ENCODE peak calls at places on chromosomes 16 and 17, in ten cellular contexts. One of them, this sample, is unnamed.

GRCh38 chr17:56359518-56359917 is 206.2 kb downstream of the ANKFN1 start:
- DNase-seq in uterus: no peak
- DNase-seq in IMR-90: no peak
- DNase-seq in cardiac muscle cell: no peak
- DNase-seq in sigmoid colon: no peak
- DNase-seq in thoracic aorta: no peak
- DNase-seq in right cardiac atrium: no peak
- DNase-seq in neural progenitor cell: no peak
- DNase-seq in effector memory CD4-positive, alpha-beta T cell: no peak
- DNase-seq in stomach: no peak
- DNase-seq in this sample: no peak

GRCh38 chr16:64830653-64831052 is 291.2 kb downstream of the CDH11 start:
- DNase-seq in uterus: no peak
- DNase-seq in IMR-90: peak; percentile 87
- DNase-seq in cardiac muscle cell: no peak
- DNase-seq in sigmoid colon: no peak
- DNase-seq in thoracic aorta: no peak
- DNase-seq in right cardiac atrium: no peak
- DNase-seq in neural progenitor cell: no peak
- DNase-seq in effector memory CD4-positive, alpha-beta T cell: no peak
- DNase-seq in stomach: no peak
- DNase-seq in this sample: no peak

GRCh38 chr17:40827746-40828453 is 5.5 kb upstream of the KRT10 start:
- DNase-seq in uterus: no peak
- DNase-seq in IMR-90: no peak
- DNase-seq in cardiac muscle cell: peak; percentile 13
- DNase-seq in sigmoid colon: no peak
- DNase-seq in thoracic aorta: no peak
- DNase-seq in right cardiac atrium: no peak
- DNase-seq in neural progenitor cell: no peak
- DNase-seq in effector memory CD4-positive, alpha-beta T cell: no peak
- DNase-seq in stomach: no peak
- DNase-seq in this sample: no peak

GRCh38 chr16:60636117-60636516 is 1400.1 kb downstream of the CDH8 start:
- DNase-seq in uterus: no peak
- DNase-seq in IMR-90: no peak
- DNase-seq in cardiac muscle cell: no peak
- DNase-seq in sigmoid colon: no peak
- DNase-seq in thoracic aorta: no peak
- DNase-seq in right cardiac atrium: no peak
- DNase-seq in neural progenitor cell: no peak
- DNase-seq in effector memory CD4-positive, alpha-beta T cell: no peak
- DNase-seq in stomach: no peak
- DNase-seq in this sample: no peak

GRCh38 chr17:80005360-80006338 is 30.0 kb downstream of the TBC1D16 start:
- DNase-seq in uterus: peak; percentile 58
- DNase-seq in IMR-90: peak; percentile 31
- DNase-seq in cardiac muscle cell: peak; percentile 64
- DNase-seq in sigmoid colon: no peak
- DNase-seq in thoracic aorta: no peak
- DNase-seq in right cardiac atrium: peak; percentile 73
- DNase-seq in neural progenitor cell: peak; percentile 66
- DNase-seq in effector memory CD4-positive, alpha-beta T cell: peak; percentile 51
- DNase-seq in stomach: peak; percentile 56
- DNase-seq in this sample: peak; percentile 55

GRCh38 chr16:52068447-52069074 is 478.4 kb downstream of the TOX3 start:
- DNase-seq in uterus: no peak
- DNase-seq in IMR-90: peak; percentile 10
- DNase-seq in cardiac muscle cell: peak; percentile 51
- DNase-seq in sigmoid colon: no peak
- DNase-seq in thoracic aorta: no peak
- DNase-seq in right cardiac atrium: no peak
- DNase-seq in neural progenitor cell: peak; percentile 72
- DNase-seq in effector memory CD4-positive, alpha-beta T cell: no peak
- DNase-seq in stomach: peak; percentile 35
- DNase-seq in this sample: no peak

GRCh38 chr17:40062347-40063033 is at the start of gene THRA:
- DNase-seq in uterus: peak; percentile 77
- DNase-seq in IMR-90: peak; percentile 23
- DNase-seq in cardiac muscle cell: peak; percentile 85
- DNase-seq in sigmoid colon: peak; percentile 88
- DNase-seq in thoracic aorta: no peak
- DNase-seq in right cardiac atrium: peak; percentile 92
- DNase-seq in neural progenitor cell: peak; percentile 90
- DNase-seq in effector memory CD4-positive, alpha-beta T cell: peak; percentile 59
- DNase-seq in stomach: peak; percentile 78
- DNase-seq in this sample: peak; percentile 74

GRCh38 chr17:63698381-63698885 is 1.5 kb downstream of the LIMD2 start:
- DNase-seq in uterus: no peak
- DNase-seq in IMR-90: no peak
- DNase-seq in cardiac muscle cell: no peak
- DNase-seq in sigmoid colon: no peak
- DNase-seq in thoracic aorta: no peak
- DNase-seq in right cardiac atrium: peak; percentile 60
- DNase-seq in neural progenitor cell: no peak
- DNase-seq in effector memory CD4-positive, alpha-beta T cell: no peak
- DNase-seq in stomach: peak; percentile 30
- DNase-seq in this sample: peak; percentile 12

GRCh38 chr16:2713523-2713922 is 6.5 kb downstream of the PRSS27 start:
- DNase-seq in uterus: no peak
- DNase-seq in IMR-90: no peak
- DNase-seq in cardiac muscle cell: no peak
- DNase-seq in sigmoid colon: peak; percentile 47
- DNase-seq in thoracic aorta: no peak
- DNase-seq in right cardiac atrium: no peak
- DNase-seq in neural progenitor cell: no peak
- DNase-seq in effector memory CD4-positive, alpha-beta T cell: no peak
- DNase-seq in stomach: no peak
- DNase-seq in this sample: no peak

GRCh38 chr16:69479806-69480205 is 55.4 kb downstream of the CYB5B start:
- DNase-seq in uterus: no peak
- DNase-seq in IMR-90: no peak
- DNase-seq in cardiac muscle cell: no peak
- DNase-seq in sigmoid colon: no peak
- DNase-seq in thoracic aorta: no peak
- DNase-seq in right cardiac atrium: no peak
- DNase-seq in neural progenitor cell: no peak
- DNase-seq in effector memory CD4-positive, alpha-beta T cell: no peak
- DNase-seq in stomach: no peak
- DNase-seq in this sample: no peak

GRCh38 chr17:50133769-50134099 is 3.8 kb upstream of the SAMD14 start:
- DNase-seq in uterus: no peak
- DNase-seq in IMR-90: no peak
- DNase-seq in cardiac muscle cell: no peak
- DNase-seq in sigmoid colon: no peak
- DNase-seq in thoracic aorta: no peak
- DNase-seq in right cardiac atrium: peak; percentile 75
- DNase-seq in neural progenitor cell: no peak
- DNase-seq in effector memory CD4-positive, alpha-beta T cell: no peak
- DNase-seq in stomach: no peak
- DNase-seq in this sample: no peak

GRCh38 chr17:4901648-4902344 is 1.1 kb downstream of the CHRNE start:
- DNase-seq in uterus: no peak
- DNase-seq in IMR-90: no peak
- DNase-seq in cardiac muscle cell: no peak
- DNase-seq in sigmoid colon: no peak
- DNase-seq in thoracic aorta: no peak
- DNase-seq in right cardiac atrium: peak; percentile 85
- DNase-seq in neural progenitor cell: no peak
- DNase-seq in effector memory CD4-positive, alpha-beta T cell: no peak
- DNase-seq in stomach: no peak
- DNase-seq in this sample: no peak

GRCh38 chr16:51243836-51244483 is 92.9 kb upstream of the SALL1 start:
- DNase-seq in uterus: peak; percentile 23
- DNase-seq in IMR-90: peak; percentile 16
- DNase-seq in cardiac muscle cell: peak; percentile 50
- DNase-seq in sigmoid colon: no peak
- DNase-seq in thoracic aorta: no peak
- DNase-seq in right cardiac atrium: no peak
- DNase-seq in neural progenitor cell: no peak
- DNase-seq in effector memory CD4-positive, alpha-beta T cell: no peak
- DNase-seq in stomach: peak; percentile 64
- DNase-seq in this sample: no peak

GRCh38 chr17:81036128-81036891 is 1.4 kb downstream of the BAIAP2 start:
- DNase-seq in uterus: no peak
- DNase-seq in IMR-90: no peak
- DNase-seq in cardiac muscle cell: no peak
- DNase-seq in sigmoid colon: no peak
- DNase-seq in thoracic aorta: no peak
- DNase-seq in right cardiac atrium: peak; percentile 51
- DNase-seq in neural progenitor cell: no peak
- DNase-seq in effector memory CD4-positive, alpha-beta T cell: no peak
- DNase-seq in stomach: no peak
- DNase-seq in this sample: no peak
- H3K4me3 ChIP-seq in uterus: peak overlapping the region; percentile 72
- H3K4me3 ChIP-seq in IMR-90: peak overlapping the region; percentile 94
- H3K4me3 ChIP-seq in cardiac muscle cell: peak overlapping the region; percentile 71
- H3K4me3 ChIP-seq in sigmoid colon: peak overlapping the region; percentile 67
- H3K4me3 ChIP-seq in thoracic aorta: peak overlapping the region; percentile 71
- H3K4me3 ChIP-seq in right cardiac atrium: peak overlapping the region; percentile 87
- H3K4me3 ChIP-seq in neural progenitor cell: peak overlapping the region; percentile 91
- H3K4me3 ChIP-seq in effector memory CD4-positive, alpha-beta T cell: no peak overlapping the region
- H3K4me3 ChIP-seq in stomach: peak overlapping the region; percentile 71
- H3K4me3 ChIP-seq in this sample: no peak overlapping the region

GRCh38 chr16:19861069-19861468 is 23.6 kb downstream of the GPRC5B start:
- DNase-seq in uterus: no peak
- DNase-seq in IMR-90: no peak
- DNase-seq in cardiac muscle cell: no peak
- DNase-seq in sigmoid colon: no peak
- DNase-seq in thoracic aorta: no peak
- DNase-seq in right cardiac atrium: no peak
- DNase-seq in neural progenitor cell: no peak
- DNase-seq in effector memory CD4-positive, alpha-beta T cell: no peak
- DNase-seq in stomach: no peak
- DNase-seq in this sample: no peak

GRCh38 chr16:19860146-19861030 is 24.3 kb downstream of the GPRC5B start:
- DNase-seq in uterus: no peak
- DNase-seq in IMR-90: peak; percentile 81
- DNase-seq in cardiac muscle cell: no peak
- DNase-seq in sigmoid colon: peak; percentile 19
- DNase-seq in thoracic aorta: no peak
- DNase-seq in right cardiac atrium: peak; percentile 10
- DNase-seq in neural progenitor cell: peak; percentile 56
- DNase-seq in effector memory CD4-positive, alpha-beta T cell: no peak
- DNase-seq in stomach: no peak
- DNase-seq in this sample: no peak

GRCh38 chr16:19863990-19864389 is 20.7 kb downstream of the GPRC5B start:
- DNase-seq in uterus: no peak
- DNase-seq in IMR-90: no peak
- DNase-seq in cardiac muscle cell: no peak
- DNase-seq in sigmoid colon: no peak
- DNase-seq in thoracic aorta: no peak
- DNase-seq in right cardiac atrium: peak; percentile 10
- DNase-seq in neural progenitor cell: no peak
- DNase-seq in effector memory CD4-positive, alpha-beta T cell: no peak
- DNase-seq in stomach: no peak
- DNase-seq in this sample: no peak

GRCh38 chr16:19859603-19860002 is 25.0 kb downstream of the GPRC5B start:
- DNase-seq in uterus: no peak
- DNase-seq in IMR-90: no peak
- DNase-seq in cardiac muscle cell: no peak
- DNase-seq in sigmoid colon: peak; percentile 32
- DNase-seq in thoracic aorta: no peak
- DNase-seq in right cardiac atrium: no peak
- DNase-seq in neural progenitor cell: no peak
- DNase-seq in effector memory CD4-positive, alpha-beta T cell: no peak
- DNase-seq in stomach: no peak
- DNase-seq in this sample: no peak

GRCh38 chr16:19861811-19862327 is 22.8 kb downstream of the GPRC5B start:
- DNase-seq in uterus: no peak
- DNase-seq in IMR-90: no peak
- DNase-seq in cardiac muscle cell: no peak
- DNase-seq in sigmoid colon: peak; percentile 46
- DNase-seq in thoracic aorta: no peak
- DNase-seq in right cardiac atrium: peak; percentile 79
- DNase-seq in neural progenitor cell: peak; percentile 91
- DNase-seq in effector memory CD4-positive, alpha-beta T cell: no peak
- DNase-seq in stomach: no peak
- DNase-seq in this sample: no peak
- H3K27ac ChIP-seq in uterus: no peak overlapping the region
- H3K27ac ChIP-seq in IMR-90: no peak overlapping the region
- H3K27ac ChIP-seq in cardiac muscle cell: no peak overlapping the region
- H3K27ac ChIP-seq in sigmoid colon: no peak overlapping the region
- H3K27ac ChIP-seq in thoracic aorta: no peak overlapping the region
- H3K27ac ChIP-seq in right cardiac atrium: peak overlapping the region; percentile 44
- H3K27ac ChIP-seq in neural progenitor cell: peak overlapping the region; percentile 90
- H3K27ac ChIP-seq in effector memory CD4-positive, alpha-beta T cell: no peak overlapping the region
- H3K27ac ChIP-seq in stomach: no peak overlapping the region
- H3K27ac ChIP-seq in this sample: no peak overlapping the region

GRCh38 chr16:11794991-11795886 is 1.8 kb downstream of the ZC3H7A start:
- DNase-seq in uterus: no peak
- DNase-seq in IMR-90: no peak
- DNase-seq in cardiac muscle cell: no peak
- DNase-seq in sigmoid colon: no peak
- DNase-seq in thoracic aorta: no peak
- DNase-seq in right cardiac atrium: peak; percentile 56
- DNase-seq in neural progenitor cell: no peak
- DNase-seq in effector memory CD4-positive, alpha-beta T cell: no peak
- DNase-seq in stomach: no peak
- DNase-seq in this sample: no peak
- H3K4me1 ChIP-seq in uterus: no peaks in the 10 kb centered on the region
- H3K4me1 ChIP-seq in IMR-90: peaks cover 22% of the 10 kb centered on the region
- H3K4me1 ChIP-seq in cardiac muscle cell: peaks cover 63% of the 10 kb centered on the region
- H3K4me1 ChIP-seq in sigmoid colon: no peaks in the 10 kb centered on the region
- H3K4me1 ChIP-seq in thoracic aorta: peaks cover 57% of the 10 kb centered on the region
- H3K4me1 ChIP-seq in right cardiac atrium: peaks cover 21% of the 10 kb centered on the region
- H3K4me1 ChIP-seq in neural progenitor cell: peaks cover 24% of the 10 kb centered on the region
- H3K4me1 ChIP-seq in effector memory CD4-positive, alpha-beta T cell: peaks cover 44% of the 10 kb centered on the region
- H3K4me1 ChIP-seq in stomach: peaks cover 85% of the 10 kb centered on the region
- H3K4me1 ChIP-seq in this sample: peaks cover 74% of the 10 kb centered on the region

GRCh38 chr17:42113293-42114069 is 967 bp upstream of the DHX58 start:
- DNase-seq in uterus: no peak
- DNase-seq in IMR-90: no peak
- DNase-seq in cardiac muscle cell: no peak
- DNase-seq in sigmoid colon: no peak
- DNase-seq in thoracic aorta: no peak
- DNase-seq in right cardiac atrium: peak; percentile 57
- DNase-seq in neural progenitor cell: no peak
- DNase-seq in effector memory CD4-positive, alpha-beta T cell: no peak
- DNase-seq in stomach: no peak
- DNase-seq in this sample: no peak

GRCh38 chr17:42112552-42113176 is at the start of gene DHX58:
- DNase-seq in uterus: peak; percentile 77
- DNase-seq in IMR-90: peak; percentile 80
- DNase-seq in cardiac muscle cell: no peak
- DNase-seq in sigmoid colon: peak; percentile 91
- DNase-seq in thoracic aorta: no peak
- DNase-seq in right cardiac atrium: peak; percentile 83
- DNase-seq in neural progenitor cell: no peak
- DNase-seq in effector memory CD4-positive, alpha-beta T cell: peak; percentile 73
- DNase-seq in stomach: peak; percentile 81
- DNase-seq in this sample: peak; percentile 70

GRCh38 chr17:42111265-42111636 is 1.3 kb downstream of the DHX58 start:
- DNase-seq in uterus: no peak
- DNase-seq in IMR-90: no peak
- DNase-seq in cardiac muscle cell: no peak
- DNase-seq in sigmoid colon: no peak
- DNase-seq in thoracic aorta: no peak
- DNase-seq in right cardiac atrium: peak; percentile 69
- DNase-seq in neural progenitor cell: no peak
- DNase-seq in effector memory CD4-positive, alpha-beta T cell: no peak
- DNase-seq in stomach: no peak
- DNase-seq in this sample: no peak

GRCh38 chr17:42110301-42111264 is 1.9 kb downstream of the DHX58 start:
- DNase-seq in uterus: no peak
- DNase-seq in IMR-90: no peak
- DNase-seq in cardiac muscle cell: no peak
- DNase-seq in sigmoid colon: no peak
- DNase-seq in thoracic aorta: no peak
- DNase-seq in right cardiac atrium: peak; percentile 58
- DNase-seq in neural progenitor cell: no peak
- DNase-seq in effector memory CD4-positive, alpha-beta T cell: no peak
- DNase-seq in stomach: no peak
- DNase-seq in this sample: no peak

GRCh38 chr17:42111901-42112551 is 488 bp downstream of the DHX58 start:
- DNase-seq in uterus: peak; percentile 42
- DNase-seq in IMR-90: peak; percentile 17
- DNase-seq in cardiac muscle cell: no peak
- DNase-seq in sigmoid colon: peak; percentile 79
- DNase-seq in thoracic aorta: no peak
- DNase-seq in right cardiac atrium: peak; percentile 67
- DNase-seq in neural progenitor cell: no peak
- DNase-seq in effector memory CD4-positive, alpha-beta T cell: peak; percentile 25
- DNase-seq in stomach: peak; percentile 47
- DNase-seq in this sample: no peak
- H3K4me3 ChIP-seq in uterus: peak overlapping the region; percentile 50
- H3K4me3 ChIP-seq in IMR-90: peak overlapping the region; percentile 37
- H3K4me3 ChIP-seq in cardiac muscle cell: no peak overlapping the region
- H3K4me3 ChIP-seq in sigmoid colon: peak overlapping the region; percentile 62
- H3K4me3 ChIP-seq in thoracic aorta: peak overlapping the region; percentile 80
- H3K4me3 ChIP-seq in right cardiac atrium: peak overlapping the region; percentile 49
- H3K4me3 ChIP-seq in neural progenitor cell: no peak overlapping the region
- H3K4me3 ChIP-seq in effector memory CD4-positive, alpha-beta T cell: peak overlapping the region; percentile 44
- H3K4me3 ChIP-seq in stomach: peak overlapping the region; percentile 65
- H3K4me3 ChIP-seq in this sample: peak overlapping the region; percentile 76